ENCODE peak calls at places on chromosome 11, in four cellular contexts. C, L, B and K are unnamed samples.

GRCh38 chr11:45844822-45845573 is 2.3 kb upstream of the CRY2 start:
- DNase-seq in C (no peak), L (no peak), B (no peak), K (no peak)

GRCh38 chr11:122101625-122102291 is 14.3 kb downstream of the BLID start:
- DNase-seq in C (peak), L (peak), B (peak), K (peak)

GRCh38 chr11:126999366-126999765 is 1.2 kb downstream of the KIRREL3 start:
- DNase-seq in C (no peak), L (no peak), B (no peak), K (no peak)

GRCh38 chr11:92211576-92212167 is 12.9 kb upstream of the FAT3 start:
- DNase-seq in C (no peak), L (peak), B (peak), K (peak)

GRCh38 chr11:2209370-2209801 is 37.8 kb upstream of the TH start:
- DNase-seq in C (peak), L (peak), B (no peak), K (no peak)

GRCh38 chr11:116913000-116913399 is 75.6 kb upstream of the APOA1 start:
- DNase-seq in C (no peak), L (no peak), B (peak), K (peak)

GRCh38 chr11:110497204-110497987 is 67.6 kb downstream of the FDX1 start:
- DNase-seq in C (no peak), L (no peak), B (no peak), K (peak)

GRCh38 chr11:76228122-76229000 is 22.1 kb upstream of the WNT11 start:
- DNase-seq in C (no peak), L (no peak), B (no peak), K (no peak)

GRCh38 chr11:12771875-12772274 is 97.7 kb downstream of the TEAD1 start:
- DNase-seq in C (no peak), L (no peak), B (no peak), K (peak)

GRCh38 chr11:79165908-79166307 is 274.9 kb downstream of the TENM4 start:
- DNase-seq in C (no peak), L (no peak), B (no peak), K (no peak)

GRCh38 chr11:61331636-61332035 is 1.3 kb downstream of the DDB1 start:
- DNase-seq in C (no peak), L (no peak), B (no peak), K (no peak)

GRCh38 chr11:63767415-63768231 is 952 bp downstream of the ZFTA start:
- DNase-seq in C (peak), L (peak), B (peak), K (peak)

GRCh38 chr11:35192347-35192746 is 53.4 kb downstream of the CD44 start:
- DNase-seq in C (peak), L (peak), B (peak), K (peak)

GRCh38 chr11:88104408-88104807 is 70.8 kb downstream of the RAB38 start:
- DNase-seq in C (no peak), L (no peak), B (no peak), K (no peak)

GRCh38 chr11:68546555-68546954 is 86.0 kb downstream of the PPP6R3 start:
- DNase-seq in C (no peak), L (no peak), B (no peak), K (no peak)

GRCh38 chr11:68954970-68955958 is 25.5 kb downstream of the MRGPRD start:
- DNase-seq in C (peak), L (peak), B (peak), K (peak)

GRCh38 chr11:69638941-69639681 is 1.8 kb upstream of the CCND1 start:
- DNase-seq in C (peak), L (peak), B (peak), K (peak)

GRCh38 chr11:2140411-2141400 is 1.5 kb upstream of the IGF2 start:
- DNase-seq in C (no peak), L (no peak), B (no peak), K (no peak)

GRCh38 chr11:45385423-45385822 is 99.3 kb upstream of the SYT13 start:
- DNase-seq in C (no peak), L (peak), B (no peak), K (no peak)

GRCh38 chr11:75028321-75029097 is 39.8 kb downstream of the NEU3 start:
- DNase-seq in C (no peak), L (no peak), B (peak), K (no peak)

GRCh38 chr11:2761131-2762030 is 61.6 kb upstream of the KCNQ1OT1 start:
- DNase-seq in C (peak), L (peak), B (no peak), K (no peak)

GRCh38 chr11:122248130-122248529 is 132.1 kb upstream of the BLID start:
- DNase-seq in C (no peak), L (no peak), B (no peak), K (no peak)

GRCh38 chr11:59647245-59647965 is 21.4 kb downstream of the PATL1 start:
- DNase-seq in C (no peak), L (no peak), B (no peak), K (no peak)

GRCh38 chr11:18312663-18313420 is 9.1 kb downstream of the HPS5 start:
- DNase-seq in C (no peak), L (no peak), B (no peak), K (peak)

GRCh38 chr11:84524422-84525051 is 1102.6 kb downstream of the DLG2 start:
- DNase-seq in C (no peak), L (no peak), B (peak), K (peak)

GRCh38 chr11:106585061-106585460 is 433.2 kb downstream of the GUCY1A2 start:
- DNase-seq in C (no peak), L (no peak), B (peak), K (peak)

GRCh38 chr11:73493838-73494598 is 103.9 kb downstream of the FAM168A start:
- DNase-seq in C (no peak), L (no peak), B (peak), K (peak)

GRCh38 chr11:118144869-118145268 is 7.8 kb downstream of the SCN4B start:
- DNase-seq in C (no peak), L (no peak), B (no peak), K (no peak)

GRCh38 chr11:2860636-2861035 is 24.9 kb downstream of the CDKN1C start:
- DNase-seq in C (peak), L (no peak), B (peak), K (peak)

GRCh38 chr11:17506942-17507341 is 30.3 kb upstream of the ABCC8 start:
- DNase-seq in C (no peak), L (no peak), B (no peak), K (no peak)

GRCh38 chr11:46668480-46669085 is 31.8 kb downstream of the ARHGAP1 start:
- DNase-seq in C (no peak), L (no peak), B (no peak), K (no peak)

GRCh38 chr11:117072517-117073218 is 25.6 kb downstream of the SIK3 start:
- DNase-seq in C (no peak), L (no peak), B (peak), K (peak)

DNA sequence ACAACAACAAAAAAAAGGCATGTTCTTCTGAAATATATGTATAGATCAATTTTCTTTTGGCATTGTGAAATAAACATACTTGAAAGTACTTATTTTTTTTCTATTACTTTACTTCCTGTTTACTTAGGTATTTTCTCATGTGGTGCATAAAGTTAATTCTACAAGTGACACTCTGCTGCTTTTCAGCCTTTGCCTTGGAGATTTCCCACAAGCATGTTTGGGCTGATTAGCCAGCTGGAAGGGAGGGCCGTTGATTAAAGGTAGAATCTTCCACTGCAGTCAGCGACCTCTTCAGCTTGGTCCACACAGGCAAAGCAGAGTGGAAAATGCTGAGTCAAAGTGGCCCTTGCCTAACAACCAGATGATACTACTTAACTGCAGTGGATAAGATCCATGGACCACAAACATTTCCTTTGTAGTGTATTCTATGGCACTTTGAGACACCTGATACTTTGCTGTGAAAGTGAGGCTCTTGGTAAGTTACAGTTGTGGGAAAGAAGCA is 176.0 kb downstream of the ARHGAP42 start:
- DNase-seq in C (no peak), L (no peak), B (peak), K (peak)
- TF ChIP-seq CTCF in C (no peak), L (no peak), B (no peak), K (no peak)

DNA sequence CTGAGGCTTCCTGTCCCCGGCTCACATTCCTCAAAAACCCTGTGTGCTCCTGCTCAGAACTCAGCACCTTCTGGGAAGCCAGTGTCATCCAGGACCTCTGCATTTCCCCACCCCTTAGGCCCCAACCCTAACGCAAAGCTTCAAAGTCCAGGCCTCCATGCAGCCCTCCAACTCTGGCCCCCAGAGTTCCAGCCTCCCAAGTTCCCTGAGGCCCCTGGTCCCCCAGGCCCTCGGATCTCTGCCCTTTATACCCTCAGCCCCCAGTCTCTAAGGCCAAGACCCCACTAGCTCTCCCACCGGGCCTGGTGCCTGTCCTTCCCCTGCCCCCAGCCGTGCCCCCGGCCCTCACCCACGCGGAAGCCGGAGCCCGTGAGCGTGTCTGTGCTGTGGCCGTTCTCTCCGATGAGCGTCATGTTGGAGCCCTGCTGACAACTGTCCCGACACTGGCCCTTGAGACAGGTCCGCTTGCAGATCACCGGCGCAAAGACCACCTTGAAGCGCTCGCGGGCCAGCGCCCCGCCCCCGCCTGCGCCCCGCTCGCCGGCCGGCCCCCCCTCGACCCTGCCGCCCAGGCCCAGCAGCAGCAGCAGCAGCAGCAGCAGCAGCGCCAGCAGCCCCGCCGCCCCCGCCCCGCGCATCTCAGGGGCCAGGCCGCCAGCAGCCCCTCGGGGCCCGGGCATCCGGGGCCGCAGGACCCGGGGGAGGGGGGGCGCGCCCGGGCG is 718 bp downstream of the LTBP3 start:
- DNase-seq in C (no peak), L (peak), B (peak), K (peak)
- H3K4me3 ChIP-seq in C (peak), L (peak), B (peak), K (peak)

GRCh38 chr11:57763568-57763967 is 2.0 kb downstream of the CTNND1 start:
- DNase-seq in C (peak), L (no peak), B (peak), K (peak)
- TF ChIP-seq CTCF in C (peak), L (peak), B (peak), K (peak)

GRCh38 chr11:86303257-86303656 is 1.2 kb downstream of the HIKESHI start:
- DNase-seq in C (no peak), L (no peak), B (no peak), K (no peak)
- H3K4me3 ChIP-seq in C (no peak), L (peak), B (peak), K (peak)

GRCh38 chr11:100825610-100826009 is 138.5 kb downstream of the ARHGAP42 start:
- DNase-seq in C (no peak), L (no peak), B (peak), K (no peak)

GRCh38 chr11:100830978-100831732 is 144.1 kb downstream of the ARHGAP42 start:
- DNase-seq in C (no peak), L (no peak), B (peak), K (peak)

GRCh38 chr11:100830295-100830694 is 143.2 kb downstream of the ARHGAP42 start:
- DNase-seq in C (no peak), L (no peak), B (no peak), K (no peak)

GRCh38 chr11:100831929-100832480 is 144.9 kb downstream of the ARHGAP42 start:
- DNase-seq in C (no peak), L (no peak), B (peak), K (no peak)

GRCh38 chr11:100827934-100828661 is 141.0 kb downstream of the ARHGAP42 start:
- DNase-seq in C (no peak), L (no peak), B (peak), K (peak)
- TF ChIP-seq CTCF in C (no peak), L (no peak), B (peak), K (peak)

GRCh38 chr11:124193221-124193945 is 10.2 kb downstream of the OR10D3 start:
- DNase-seq in C (no peak), L (no peak), B (peak), K (no peak)
- H3K4me3 ChIP-seq in C (no peak), L (no peak), B (no peak), K (no peak)

DNA sequence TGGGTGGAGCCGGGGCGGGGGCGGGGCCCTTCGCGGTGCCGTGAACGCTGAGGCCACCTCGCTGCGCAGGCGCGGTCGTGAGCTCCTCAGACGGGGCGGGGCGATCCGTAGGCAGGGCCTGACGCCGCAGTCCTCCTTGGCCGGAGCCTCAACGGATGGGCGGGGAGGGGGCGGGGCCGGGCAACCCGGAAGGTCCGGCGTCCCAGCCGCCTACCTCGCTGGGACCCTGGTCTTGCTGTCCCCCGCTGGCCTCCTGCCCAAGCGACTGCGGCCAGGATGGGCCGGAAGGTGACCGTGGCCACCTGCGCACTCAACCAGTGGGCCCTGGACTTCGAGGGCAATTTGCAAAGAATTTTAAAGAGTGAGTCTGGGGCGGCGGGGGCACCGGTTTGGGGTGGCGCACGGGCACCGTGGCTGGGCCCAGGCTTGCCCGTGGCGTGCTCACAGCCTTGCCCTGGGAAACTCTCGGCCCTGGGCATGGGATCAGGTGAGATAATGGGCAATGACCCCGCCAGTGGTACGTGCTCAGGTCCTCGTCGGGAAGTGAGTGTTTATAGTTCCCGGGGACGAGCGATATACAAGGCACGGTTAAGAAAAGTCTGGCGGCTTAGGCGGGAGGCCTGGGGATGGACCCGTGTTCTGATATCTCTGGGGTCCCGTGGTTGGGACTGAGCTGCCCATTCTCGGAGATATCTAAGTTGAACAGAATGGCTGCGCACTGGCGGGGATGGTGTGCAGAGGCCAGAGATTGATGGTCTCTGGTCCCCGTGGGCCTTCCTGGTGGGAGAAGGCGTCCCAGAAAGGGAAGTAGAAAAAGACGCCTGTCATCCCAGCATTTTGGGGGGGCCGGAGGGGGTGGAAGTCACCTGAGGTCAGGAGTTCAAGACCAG is at the start of gene NADSYN1:
- DNase-seq in C (peak), L (peak), B (peak), K (peak)
- TF ChIP-seq CTCF in C (no peak), L (no peak), B (no peak), K (no peak)

GRCh38 chr11:25309818-25310217 is 813.0 kb downstream of the LUZP2 start:
- DNase-seq in C (no peak), L (no peak), B (no peak), K (no peak)
- H3K4me3 ChIP-seq in C (no peak), L (no peak), B (no peak), K (no peak)